ENCODE peak calls at places on chromosomes 12 and 14, in seven cellular contexts. P is astrocyte of the spinal cord, T is H1, Y is choroid plexus epithelial cell, D is fibroblast of mammary gland, W is gastrocnemius medialis, R is HFFc6. H is an unnamed sample.

GRCh38 chr12:82473111-82473754 is 114.9 kb downstream of the METTL25 start:
- DNase-seq in P (no peak), D (no peak), T (no peak), Y (no peak), R (no peak), W (no peak), H (no peak)

GRCh38 chr12:8156416-8156815 is 399 bp upstream of the ZNF705A start:
- DNase-seq in Y (no peak), R (peak; percentile 19), D (no peak), P (no peak), W (no peak), T (no peak), H (no peak)

GRCh38 chr14:103549361-103550311 is 12.8 kb downstream of the BAG5 start:
- DNase-seq in R (no peak), D (no peak), P (no peak), Y (no peak), T (no peak), W (no peak), H (no peak)

GRCh38 chr14:77320238-77320935 is at the start of gene POMT2:
- DNase-seq in P (peak; percentile 88), D (peak; percentile 81), Y (peak; percentile 90), R (peak; percentile 83), T (peak; percentile 84), W (peak; percentile 94), H (peak; percentile 93)

GRCh38 chr14:55302367-55302766 is 31.1 kb downstream of the FBXO34 start:
- DNase-seq in R (no peak), W (no peak), D (no peak), Y (no peak), P (no peak), T (no peak), H (no peak)

GRCh38 chr12:14769462-14769836 is 33.8 kb downstream of the WBP11 start:
- DNase-seq in W (no peak), P (peak; percentile 27), R (no peak), Y (peak; percentile 34), T (no peak), D (peak; percentile 23), H (no peak)

GRCh38 chr12:8734873-8735381 is 37.1 kb downstream of the RIMKLB start:
- DNase-seq in P (peak; percentile 10), D (no peak), Y (peak; percentile 39), T (no peak), R (no peak), W (no peak), H (no peak)

GRCh38 chr14:104403421-104404220 is 175.9 kb upstream of the C14orf180 start:
- DNase-seq in Y (no peak), P (no peak), T (no peak), W (no peak), D (no peak), R (no peak), H (no peak)

GRCh38 chr12:52323001-52323400 is 1.8 kb upstream of the KRT83 start:
- DNase-seq in T (no peak), D (no peak), Y (no peak), W (no peak), P (no peak), R (no peak), H (no peak)

GRCh38 chr12:11508699-11509098 is 113.3 kb upstream of the PRB2 start:
- DNase-seq in T (no peak), D (peak; percentile 19), R (peak; percentile 52), W (no peak), Y (peak; percentile 69), P (peak; percentile 61), H (no peak)

GRCh38 chr12:11584213-11584855 is 65.1 kb upstream of the ETV6 start:
- DNase-seq in R (no peak), W (no peak), P (no peak), T (no peak), D (peak; percentile 28), Y (no peak), H (peak; percentile 70)

GRCh38 chr12:54049164-54049563 is 4.5 kb upstream of the HOXC4 start:
- DNase-seq in P (no peak), W (no peak), T (no peak), Y (no peak), R (no peak), D (no peak), H (no peak)

GRCh38 chr12:28129031-28129430 is 61.2 kb upstream of the CCDC91 start:
- DNase-seq in R (peak; percentile 12), W (no peak), T (no peak), D (no peak), P (no peak), Y (no peak), H (no peak)

GRCh38 chr12:28130234-28130624 is 60.0 kb upstream of the CCDC91 start:
- DNase-seq in P (no peak), Y (no peak), D (no peak), W (no peak), R (no peak), T (no peak), H (no peak)

GRCh38 chr12:28127455-28127854 is 62.8 kb upstream of the CCDC91 start:
- DNase-seq in W (no peak), T (no peak), D (no peak), R (no peak), P (no peak), Y (no peak), H (peak; percentile 1)

GRCh38 chr12:28132398-28132797 is 57.9 kb upstream of the CCDC91 start:
- DNase-seq in W (no peak), T (no peak), Y (peak; percentile 32), D (no peak), R (no peak), P (no peak), H (no peak)

GRCh38 chr12:28130625-28131598 is 59.3 kb upstream of the CCDC91 start:
- DNase-seq in P (peak; percentile 99), T (no peak), W (no peak), Y (peak; percentile 99), R (peak; percentile 97), D (peak; percentile 96), H (peak; percentile 87)
- TF ChIP-seq CTCF in P (no peak), T (no peak), W (no peak), Y (peak; percentile 10), R (no peak), D (no peak), H (no peak)

DNA sequence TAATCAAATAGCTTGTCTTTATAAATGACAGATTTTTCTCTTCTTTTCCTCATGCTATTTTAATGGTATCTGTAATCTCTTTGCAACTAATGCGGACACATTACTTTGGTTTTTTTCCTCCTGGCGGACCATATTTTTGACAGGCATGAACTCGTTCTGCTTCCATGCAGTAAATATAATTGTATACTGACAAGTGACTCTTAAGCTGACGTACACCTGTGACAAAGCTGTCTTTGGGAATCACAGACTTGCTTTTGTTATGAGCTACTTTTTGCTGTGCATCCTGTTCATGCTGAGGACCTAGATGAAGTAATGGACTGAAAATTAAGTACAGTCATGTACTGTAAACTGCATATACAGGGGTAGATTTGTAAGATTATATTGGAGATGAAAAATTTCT is 434.3 kb upstream of the TMTC1 start:
- DNase-seq in T (no peak), R (no peak), P (no peak), Y (no peak), W (no peak), D (no peak), H (no peak)
- TF ChIP-seq CTCF in T (no peak), R (no peak), P (no peak), Y (no peak), W (no peak), D (no peak), H (no peak)

DNA sequence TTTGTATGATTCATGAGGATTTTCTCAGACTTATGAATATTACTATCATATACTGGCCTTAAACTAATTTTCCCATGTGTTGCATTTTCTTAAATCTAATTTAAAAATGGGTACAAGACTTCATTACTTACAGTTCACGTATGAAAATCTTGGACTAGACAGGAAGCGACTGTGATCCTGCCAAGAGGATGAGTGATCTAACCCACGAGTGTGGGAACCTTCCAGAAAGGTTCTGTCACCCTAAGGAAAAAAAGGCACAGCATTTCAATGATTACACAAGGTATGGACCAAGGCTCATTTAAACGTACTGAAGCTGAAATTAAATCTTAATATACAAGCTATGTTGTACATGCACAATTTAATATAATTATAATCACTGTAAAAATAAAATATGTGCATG is 293.5 kb upstream of the DIO2 start:
- DNase-seq in D (peak; percentile 28), T (no peak), P (no peak), R (no peak), Y (no peak), W (no peak), H (no peak)
- TF ChIP-seq CTCF in D (no peak), T (no peak), P (no peak), R (no peak), Y (no peak), W (no peak), H (no peak)

GRCh38 chr12:101792046-101792931 is 38.5 kb downstream of the GNPTAB start:
- DNase-seq in Y (peak; percentile 43), T (no peak), P (no peak), R (no peak), W (no peak), D (peak; percentile 6), H (peak; percentile 4)
- TF ChIP-seq CTCF in Y (peak; percentile 59), T (no peak), P (peak; percentile 45), R (peak; percentile 69), W (peak; percentile 27), D (peak; percentile 40), H (no peak)